ENCODE peak calls at places on chromosomes 5 and 9, in six cellular contexts. One of them, this sample, is unnamed.

GRCh38 chr5:110333384-110333783 is 393.1 kb downstream of the TMEM232 start:
- DNase-seq in K562: no peak
- DNase-seq in GM12892: no peak
- DNase-seq in GM12878: no peak
- DNase-seq in HepG2: peak
- DNase-seq in H1: no peak
- DNase-seq in this sample: no peak

GRCh38 chr9:18493361-18494015 is 19.5 kb downstream of the ADAMTSL1 start:
- DNase-seq in H1: no peak
- DNase-seq in HepG2: no peak
- DNase-seq in GM12878: no peak
- DNase-seq in K562: no peak
- DNase-seq in GM12892: no peak
- DNase-seq in this sample: no peak

GRCh38 chr9:72203205-72203803 is 54.1 kb downstream of the GDA start:
- DNase-seq in HepG2: peak
- DNase-seq in GM12878: no peak
- DNase-seq in H1: no peak
- DNase-seq in K562: peak
- DNase-seq in GM12892: no peak
- DNase-seq in this sample: peak

GRCh38 chr5:174533127-174533453 is 191.3 kb upstream of the MSX2 start:
- DNase-seq in H1: no peak
- DNase-seq in HepG2: no peak
- DNase-seq in K562: no peak
- DNase-seq in GM12892: no peak
- DNase-seq in GM12878: no peak
- DNase-seq in this sample: no peak

GRCh38 chr9:134689320-134690181 is 47.9 kb downstream of the COL5A1 start:
- DNase-seq in GM12878: no peak
- DNase-seq in H1: peak
- DNase-seq in HepG2: peak
- DNase-seq in GM12892: peak
- DNase-seq in K562: peak
- DNase-seq in this sample: peak

GRCh38 chr5:173327948-173328895 is at the start of gene STC2:
- DNase-seq in K562: peak
- DNase-seq in H1: peak
- DNase-seq in GM12892: peak
- DNase-seq in HepG2: peak
- DNase-seq in GM12878: peak
- DNase-seq in this sample: peak

GRCh38 chr5:67985686-67986387 is 229.7 kb upstream of the PIK3R1 start:
- DNase-seq in HepG2: no peak
- DNase-seq in GM12892: no peak
- DNase-seq in GM12878: no peak
- DNase-seq in K562: no peak
- DNase-seq in H1: no peak
- DNase-seq in this sample: no peak

GRCh38 chr9:127979333-127980055 is 1.3 kb downstream of the EEIG1 start:
- DNase-seq in K562: peak
- DNase-seq in GM12892: no peak
- DNase-seq in HepG2: peak
- DNase-seq in GM12878: no peak
- DNase-seq in H1: no peak
- DNase-seq in this sample: no peak

GRCh38 chr9:84701801-84702200 is 32.3 kb downstream of the NTRK2 start:
- DNase-seq in K562: no peak
- DNase-seq in GM12892: no peak
- DNase-seq in GM12878: peak
- DNase-seq in H1: no peak
- DNase-seq in HepG2: no peak
- DNase-seq in this sample: no peak

GRCh38 chr9:3898371-3899218 is 372.8 kb upstream of the RFX3 start:
- DNase-seq in H1: no peak
- DNase-seq in GM12892: no peak
- DNase-seq in K562: no peak
- DNase-seq in HepG2: no peak
- DNase-seq in GM12878: no peak
- DNase-seq in this sample: no peak

GRCh38 chr9:135778421-135778820 is 76.4 kb downstream of the KCNT1 start:
- DNase-seq in H1: no peak
- DNase-seq in GM12878: no peak
- DNase-seq in GM12892: no peak
- DNase-seq in K562: no peak
- DNase-seq in HepG2: no peak
- DNase-seq in this sample: no peak

GRCh38 chr5:125717209-125717608 is 706.0 kb upstream of the GRAMD2B start:
- DNase-seq in H1: no peak
- DNase-seq in K562: no peak
- DNase-seq in HepG2: peak
- DNase-seq in GM12892: no peak
- DNase-seq in GM12878: no peak
- DNase-seq in this sample: no peak

GRCh38 chr5:62536783-62537182 is 41.8 kb upstream of the LRRC70 start:
- DNase-seq in H1: no peak
- DNase-seq in GM12878: no peak
- DNase-seq in HepG2: no peak
- DNase-seq in GM12892: no peak
- DNase-seq in K562: no peak
- DNase-seq in this sample: no peak
- TF ChIP-seq TAF1 in H1: no peak
- TF ChIP-seq TAF1 in GM12878: no peak
- TF ChIP-seq TAF1 in HepG2: no peak
- TF ChIP-seq TAF1 in GM12892: no peak
- TF ChIP-seq TAF1 in K562: no peak
- TF ChIP-seq TAF1 in this sample: no peak

GRCh38 chr9:70484232-70485130 is 70.0 kb upstream of the KLF9 start:
- DNase-seq in GM12892: peak
- DNase-seq in GM12878: no peak
- DNase-seq in K562: peak
- DNase-seq in H1: peak
- DNase-seq in HepG2: peak
- DNase-seq in this sample: peak
- TF ChIP-seq POLR2AphosphoS5 in GM12892: no peak
- TF ChIP-seq POLR2AphosphoS5 in GM12878: no peak
- TF ChIP-seq POLR2AphosphoS5 in K562: no peak
- TF ChIP-seq POLR2AphosphoS5 in H1: no peak
- TF ChIP-seq POLR2AphosphoS5 in HepG2: no peak
- TF ChIP-seq POLR2AphosphoS5 in this sample: no peak

DNA sequence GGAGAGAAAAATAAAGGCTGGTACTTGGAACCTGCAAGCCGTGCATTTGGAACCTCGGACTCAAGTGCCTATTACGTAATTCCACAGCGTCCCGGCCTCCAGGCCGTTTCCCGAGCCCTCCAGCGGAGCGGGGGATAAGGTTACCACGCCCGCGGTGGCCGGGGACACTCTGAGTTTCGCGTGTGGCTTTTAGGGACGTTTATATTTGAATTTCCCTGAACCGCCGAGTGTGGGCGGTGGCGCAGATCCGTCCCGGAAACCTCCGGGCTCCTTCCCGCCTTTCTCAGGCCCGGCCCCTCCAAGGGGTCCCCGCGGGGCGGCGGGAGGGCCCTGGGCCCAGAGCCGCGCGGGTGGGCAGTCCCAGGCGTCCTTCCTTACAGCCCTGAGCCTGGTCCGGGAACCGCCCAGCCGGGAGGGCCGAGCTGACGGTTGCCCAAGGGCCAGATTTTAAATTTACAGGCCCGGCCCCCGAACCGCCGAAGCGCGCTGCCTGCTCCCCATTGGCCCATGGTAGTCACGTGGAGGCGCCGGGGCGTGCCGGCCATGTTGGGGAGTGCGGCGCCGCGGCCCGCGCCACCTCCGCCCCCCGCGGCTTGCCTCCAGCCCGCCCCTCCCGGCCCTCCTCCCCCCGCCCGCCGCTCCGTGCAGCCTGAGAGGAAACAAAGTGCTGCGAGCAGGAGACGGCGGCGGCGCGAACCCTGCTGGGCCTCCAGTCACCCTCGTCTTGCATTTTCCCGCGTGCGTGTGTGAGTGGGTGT is at the start of gene LMNB1:
- DNase-seq in GM12892: peak
- DNase-seq in GM12878: peak
- DNase-seq in H1: peak
- DNase-seq in K562: peak
- DNase-seq in HepG2: peak
- DNase-seq in this sample: peak
- TF ChIP-seq POLR2A in GM12892: peak
- TF ChIP-seq POLR2A in GM12878: peak
- TF ChIP-seq POLR2A in H1: peak
- TF ChIP-seq POLR2A in K562: peak
- TF ChIP-seq POLR2A in HepG2: peak
- TF ChIP-seq POLR2A in this sample: peak

GRCh38 chr5:171582849-171583248 is 163.4 kb downstream of the FGF18 start:
- DNase-seq in GM12892: no peak
- DNase-seq in HepG2: no peak
- DNase-seq in GM12878: no peak
- DNase-seq in K562: no peak
- DNase-seq in H1: no peak
- DNase-seq in this sample: no peak
- TF ChIP-seq TAF1 in GM12892: no peak
- TF ChIP-seq TAF1 in HepG2: no peak
- TF ChIP-seq TAF1 in GM12878: no peak
- TF ChIP-seq TAF1 in K562: no peak
- TF ChIP-seq TAF1 in H1: no peak
- TF ChIP-seq TAF1 in this sample: no peak

GRCh38 chr9:35758475-35759050 is 4.5 kb upstream of the MSMP start:
- DNase-seq in GM12892: no peak
- DNase-seq in K562: no peak
- DNase-seq in H1: no peak
- DNase-seq in GM12878: no peak
- DNase-seq in HepG2: no peak
- DNase-seq in this sample: no peak

GRCh38 chr9:35759795-35760194 is 5.7 kb upstream of the MSMP start:
- DNase-seq in HepG2: no peak
- DNase-seq in GM12878: no peak
- DNase-seq in GM12892: no peak
- DNase-seq in K562: no peak
- DNase-seq in H1: no peak
- DNase-seq in this sample: no peak

GRCh38 chr9:35756743-35757526 is 2.9 kb upstream of the MSMP start:
- DNase-seq in HepG2: peak
- DNase-seq in GM12878: no peak
- DNase-seq in K562: peak
- DNase-seq in H1: peak
- DNase-seq in GM12892: peak
- DNase-seq in this sample: peak

GRCh38 chr9:35756275-35756742 is 2.2 kb upstream of the MSMP start:
- DNase-seq in GM12892: no peak
- DNase-seq in HepG2: no peak
- DNase-seq in GM12878: no peak
- DNase-seq in K562: no peak
- DNase-seq in H1: peak
- DNase-seq in this sample: no peak

GRCh38 chr9:35757527-35758275 is 3.6 kb upstream of the MSMP start:
- DNase-seq in GM12892: no peak
- DNase-seq in K562: peak
- DNase-seq in H1: no peak
- DNase-seq in GM12878: no peak
- DNase-seq in HepG2: peak
- DNase-seq in this sample: peak
- TF ChIP-seq POLR2AphosphoS5 in GM12892: peak
- TF ChIP-seq POLR2AphosphoS5 in K562: no peak
- TF ChIP-seq POLR2AphosphoS5 in H1: no peak
- TF ChIP-seq POLR2AphosphoS5 in GM12878: peak
- TF ChIP-seq POLR2AphosphoS5 in HepG2: peak
- TF ChIP-seq POLR2AphosphoS5 in this sample: peak

GRCh38 chr9:91162784-91163440 is 198.8 kb downstream of the AUH start:
- DNase-seq in GM12892: peak
- DNase-seq in H1: no peak
- DNase-seq in K562: peak
- DNase-seq in GM12878: peak
- DNase-seq in HepG2: no peak
- DNase-seq in this sample: peak
- TF ChIP-seq POLR2A in GM12892: no peak
- TF ChIP-seq POLR2A in H1: no peak
- TF ChIP-seq POLR2A in K562: no peak
- TF ChIP-seq POLR2A in GM12878: no peak
- TF ChIP-seq POLR2A in HepG2: no peak
- TF ChIP-seq POLR2A in this sample: no peak

GRCh38 chr5:127012933-127013332 is 17.4 kb downstream of the MARCHF3 start:
- DNase-seq in GM12892: no peak
- DNase-seq in K562: no peak
- DNase-seq in H1: no peak
- DNase-seq in HepG2: no peak
- DNase-seq in GM12878: no peak
- DNase-seq in this sample: no peak

GRCh38 chr5:127009784-127010183 is 20.6 kb downstream of the MARCHF3 start:
- DNase-seq in HepG2: no peak
- DNase-seq in GM12878: no peak
- DNase-seq in GM12892: no peak
- DNase-seq in K562: no peak
- DNase-seq in H1: no peak
- DNase-seq in this sample: no peak

GRCh38 chr5:127010362-127010761 is 20.0 kb downstream of the MARCHF3 start:
- DNase-seq in K562: no peak
- DNase-seq in HepG2: no peak
- DNase-seq in H1: no peak
- DNase-seq in GM12878: no peak
- DNase-seq in GM12892: no peak
- DNase-seq in this sample: no peak

GRCh38 chr5:127011961-127012644 is 18.3 kb downstream of the MARCHF3 start:
- DNase-seq in H1: no peak
- DNase-seq in GM12892: no peak
- DNase-seq in GM12878: peak
- DNase-seq in K562: no peak
- DNase-seq in HepG2: no peak
- DNase-seq in this sample: no peak

DNA sequence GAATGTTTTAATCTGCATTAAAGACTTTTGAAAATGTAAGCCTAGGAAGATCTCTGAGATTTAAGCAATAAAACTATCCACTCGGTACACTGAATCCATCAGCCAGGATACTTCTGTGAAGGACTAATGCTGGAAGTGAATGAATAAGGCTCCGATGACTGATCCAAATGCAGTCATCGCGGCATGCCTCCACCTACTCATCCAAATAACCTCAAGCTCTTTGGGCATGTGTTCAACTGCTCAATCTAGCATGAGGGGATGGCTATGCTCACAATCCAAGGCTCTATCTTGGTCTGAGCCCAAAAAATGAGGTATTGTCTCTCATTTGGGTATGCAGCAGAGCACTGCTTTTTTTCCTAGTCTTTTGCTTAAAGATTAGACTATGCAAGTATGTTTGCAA is 19.2 kb downstream of the MARCHF3 start:
- DNase-seq in H1: no peak
- DNase-seq in GM12878: no peak
- DNase-seq in GM12892: no peak
- DNase-seq in HepG2: no peak
- DNase-seq in K562: no peak
- DNase-seq in this sample: no peak
- TF ChIP-seq TAF1 in H1: no peak
- TF ChIP-seq TAF1 in GM12878: no peak
- TF ChIP-seq TAF1 in GM12892: no peak
- TF ChIP-seq TAF1 in HepG2: no peak
- TF ChIP-seq TAF1 in K562: no peak
- TF ChIP-seq TAF1 in this sample: no peak

GRCh38 chr9:101957705-101958104 is 219.3 kb upstream of the GRIN3A start:
- DNase-seq in HepG2: no peak
- DNase-seq in K562: no peak
- DNase-seq in GM12878: no peak
- DNase-seq in H1: no peak
- DNase-seq in GM12892: no peak
- DNase-seq in this sample: no peak
- TF ChIP-seq POLR2AphosphoS5 in HepG2: no peak
- TF ChIP-seq POLR2AphosphoS5 in K562: no peak
- TF ChIP-seq POLR2AphosphoS5 in GM12878: no peak
- TF ChIP-seq POLR2AphosphoS5 in H1: no peak
- TF ChIP-seq POLR2AphosphoS5 in GM12892: no peak
- TF ChIP-seq POLR2AphosphoS5 in this sample: no peak